ENCODE peak calls at places on chromosomes 2 and 18, in six cellular contexts. One of them, this sample, is unnamed.

GRCh38 chr2:142531375-142531774 is 346.1 kb upstream of the KYNU start:
- DNase-seq in CD4-positive, CD25-positive, alpha-beta regulatory T cell: no peak
- DNase-seq in neural progenitor cell: no peak
- DNase-seq in tibial artery: no peak
- DNase-seq in GM23248: no peak
- DNase-seq in OCI-LY7: no peak
- DNase-seq in this sample: no peak

GRCh38 chr2:235724964-235725603 is 231.2 kb downstream of the AGAP1 start:
- DNase-seq in CD4-positive, CD25-positive, alpha-beta regulatory T cell: no peak
- DNase-seq in OCI-LY7: no peak
- DNase-seq in neural progenitor cell: no peak
- DNase-seq in GM23248: peak; percentile 17
- DNase-seq in tibial artery: peak; percentile 77
- DNase-seq in this sample: no peak

GRCh38 chr2:68709421-68709911 is 25.1 kb upstream of the ARHGAP25 start:
- DNase-seq in OCI-LY7: peak; percentile 73
- DNase-seq in tibial artery: no peak
- DNase-seq in GM23248: peak; percentile 68
- DNase-seq in CD4-positive, CD25-positive, alpha-beta regulatory T cell: peak; percentile 32
- DNase-seq in neural progenitor cell: peak; percentile 71
- DNase-seq in this sample: peak; percentile 39

GRCh38 chr2:67463810-67464209 is 66.7 kb downstream of the ETAA1 start:
- DNase-seq in neural progenitor cell: no peak
- DNase-seq in GM23248: no peak
- DNase-seq in CD4-positive, CD25-positive, alpha-beta regulatory T cell: no peak
- DNase-seq in tibial artery: no peak
- DNase-seq in OCI-LY7: no peak
- DNase-seq in this sample: peak; percentile 99

GRCh38 chr2:28544405-28544914 is 48.6 kb downstream of the PLB1 start:
- DNase-seq in OCI-LY7: no peak
- DNase-seq in tibial artery: no peak
- DNase-seq in neural progenitor cell: peak; percentile 90
- DNase-seq in GM23248: no peak
- DNase-seq in CD4-positive, CD25-positive, alpha-beta regulatory T cell: no peak
- DNase-seq in this sample: no peak

GRCh38 chr18:7370812-7371211 is 139.9 kb downstream of the LRRC30 start:
- DNase-seq in tibial artery: peak; percentile 71
- DNase-seq in CD4-positive, CD25-positive, alpha-beta regulatory T cell: no peak
- DNase-seq in OCI-LY7: no peak
- DNase-seq in GM23248: no peak
- DNase-seq in neural progenitor cell: no peak
- DNase-seq in this sample: no peak

GRCh38 chr2:122136071-122136470 is 380.6 kb downstream of the TSN start:
- DNase-seq in neural progenitor cell: peak; percentile 47
- DNase-seq in GM23248: peak; percentile 24
- DNase-seq in CD4-positive, CD25-positive, alpha-beta regulatory T cell: no peak
- DNase-seq in OCI-LY7: peak; percentile 57
- DNase-seq in tibial artery: no peak
- DNase-seq in this sample: peak; percentile 9

GRCh38 chr2:88092773-88093172 is 25.1 kb downstream of the SMYD1 start:
- DNase-seq in CD4-positive, CD25-positive, alpha-beta regulatory T cell: no peak
- DNase-seq in tibial artery: no peak
- DNase-seq in GM23248: no peak
- DNase-seq in neural progenitor cell: no peak
- DNase-seq in OCI-LY7: no peak
- DNase-seq in this sample: no peak

GRCh38 chr2:241134711-241135110 is 14.6 kb downstream of the PASK start:
- DNase-seq in tibial artery: peak; percentile 52
- DNase-seq in CD4-positive, CD25-positive, alpha-beta regulatory T cell: no peak
- DNase-seq in GM23248: no peak
- DNase-seq in neural progenitor cell: no peak
- DNase-seq in OCI-LY7: no peak
- DNase-seq in this sample: no peak

GRCh38 chr2:157596992-157597681 is 31.5 kb downstream of the ACVR1C start:
- DNase-seq in CD4-positive, CD25-positive, alpha-beta regulatory T cell: peak; percentile 46
- DNase-seq in GM23248: peak; percentile 55
- DNase-seq in OCI-LY7: no peak
- DNase-seq in neural progenitor cell: peak; percentile 78
- DNase-seq in tibial artery: peak; percentile 65
- DNase-seq in this sample: peak; percentile 11

GRCh38 chr2:236101311-236101950 is 66.8 kb downstream of the GBX2 start:
- DNase-seq in CD4-positive, CD25-positive, alpha-beta regulatory T cell: no peak
- DNase-seq in GM23248: no peak
- DNase-seq in tibial artery: no peak
- DNase-seq in neural progenitor cell: peak; percentile 48
- DNase-seq in OCI-LY7: no peak
- DNase-seq in this sample: no peak

GRCh38 chr2:219020604-219021365 is 20.5 kb downstream of the CFAP65 start:
- DNase-seq in tibial artery: no peak
- DNase-seq in GM23248: no peak
- DNase-seq in OCI-LY7: no peak
- DNase-seq in CD4-positive, CD25-positive, alpha-beta regulatory T cell: no peak
- DNase-seq in neural progenitor cell: no peak
- DNase-seq in this sample: no peak

GRCh38 chr2:119440501-119440870 is 8.8 kb downstream of the TMEM37 start:
- DNase-seq in CD4-positive, CD25-positive, alpha-beta regulatory T cell: no peak
- DNase-seq in tibial artery: no peak
- DNase-seq in GM23248: no peak
- DNase-seq in OCI-LY7: no peak
- DNase-seq in neural progenitor cell: no peak
- DNase-seq in this sample: no peak

GRCh38 chr2:240795468-240795867 is 24.6 kb downstream of the KIF1A start:
- DNase-seq in OCI-LY7: no peak
- DNase-seq in tibial artery: no peak
- DNase-seq in neural progenitor cell: no peak
- DNase-seq in CD4-positive, CD25-positive, alpha-beta regulatory T cell: no peak
- DNase-seq in GM23248: no peak
- DNase-seq in this sample: no peak

GRCh38 chr2:75237296-75237695 is 38.0 kb upstream of the TACR1 start:
- DNase-seq in GM23248: no peak
- DNase-seq in CD4-positive, CD25-positive, alpha-beta regulatory T cell: no peak
- DNase-seq in tibial artery: no peak
- DNase-seq in OCI-LY7: no peak
- DNase-seq in neural progenitor cell: no peak
- DNase-seq in this sample: no peak

GRCh38 chr18:41206341-41206740 is 748.7 kb upstream of the PIK3C3 start:
- DNase-seq in GM23248: no peak
- DNase-seq in neural progenitor cell: no peak
- DNase-seq in CD4-positive, CD25-positive, alpha-beta regulatory T cell: no peak
- DNase-seq in tibial artery: no peak
- DNase-seq in OCI-LY7: no peak
- DNase-seq in this sample: no peak

GRCh38 chr2:63537306-63537705 is 51.0 kb downstream of the WDPCP start:
- DNase-seq in CD4-positive, CD25-positive, alpha-beta regulatory T cell: no peak
- DNase-seq in OCI-LY7: no peak
- DNase-seq in neural progenitor cell: no peak
- DNase-seq in tibial artery: no peak
- DNase-seq in GM23248: peak; percentile 81
- DNase-seq in this sample: peak; percentile 86

DNA sequence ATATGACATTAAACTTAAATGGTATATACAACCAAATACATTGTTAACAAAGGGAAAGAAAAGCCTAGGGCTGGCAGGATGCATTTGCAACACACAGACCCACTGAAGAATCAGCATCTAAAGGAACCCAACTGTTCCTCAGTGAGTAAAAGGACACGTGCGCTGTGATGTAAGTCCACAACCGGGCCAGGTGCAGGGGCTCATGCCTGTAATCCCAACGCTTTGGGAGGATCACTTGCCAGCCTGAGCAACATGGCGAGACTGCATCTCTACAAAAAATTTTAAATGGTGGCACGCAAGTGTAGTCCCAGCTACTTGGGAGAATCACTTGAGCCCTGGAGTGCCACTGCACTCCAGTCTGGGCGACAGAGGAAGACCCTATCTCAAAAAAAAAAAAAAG is 3.9 kb downstream of the DTNB start:
- DNase-seq in tibial artery: no peak
- DNase-seq in CD4-positive, CD25-positive, alpha-beta regulatory T cell: no peak
- DNase-seq in GM23248: no peak
- DNase-seq in OCI-LY7: no peak
- DNase-seq in neural progenitor cell: peak; percentile 55
- DNase-seq in this sample: no peak
- H3K4me3 ChIP-seq in tibial artery: no peak overlapping the region
- H3K4me3 ChIP-seq in CD4-positive, CD25-positive, alpha-beta regulatory T cell: no peak overlapping the region
- H3K4me3 ChIP-seq in GM23248: no peak overlapping the region
- H3K4me3 ChIP-seq in OCI-LY7: no peak overlapping the region
- H3K4me3 ChIP-seq in neural progenitor cell: no peak overlapping the region
- H3K4me3 ChIP-seq in this sample: no peak overlapping the region

GRCh38 chr2:227510620-227510958 is 38.6 kb downstream of the AGFG1 start:
- DNase-seq in CD4-positive, CD25-positive, alpha-beta regulatory T cell: no peak
- DNase-seq in tibial artery: no peak
- DNase-seq in OCI-LY7: no peak
- DNase-seq in neural progenitor cell: no peak
- DNase-seq in GM23248: no peak
- DNase-seq in this sample: no peak

GRCh38 chr2:227511239-227511930 is 39.4 kb downstream of the AGFG1 start:
- DNase-seq in tibial artery: no peak
- DNase-seq in CD4-positive, CD25-positive, alpha-beta regulatory T cell: no peak
- DNase-seq in neural progenitor cell: no peak
- DNase-seq in GM23248: no peak
- DNase-seq in OCI-LY7: no peak
- DNase-seq in this sample: no peak

GRCh38 chr2:227511955-227512354 is 40.0 kb downstream of the AGFG1 start:
- DNase-seq in tibial artery: no peak
- DNase-seq in GM23248: no peak
- DNase-seq in OCI-LY7: no peak
- DNase-seq in neural progenitor cell: no peak
- DNase-seq in CD4-positive, CD25-positive, alpha-beta regulatory T cell: no peak
- DNase-seq in this sample: no peak

GRCh38 chr2:227515742-227516141 is 43.8 kb downstream of the AGFG1 start:
- DNase-seq in neural progenitor cell: no peak
- DNase-seq in GM23248: no peak
- DNase-seq in CD4-positive, CD25-positive, alpha-beta regulatory T cell: no peak
- DNase-seq in OCI-LY7: no peak
- DNase-seq in tibial artery: no peak
- DNase-seq in this sample: peak; percentile 36

GRCh38 chr2:227513113-227513512 is 41.2 kb downstream of the AGFG1 start:
- DNase-seq in OCI-LY7: no peak
- DNase-seq in tibial artery: no peak
- DNase-seq in neural progenitor cell: no peak
- DNase-seq in CD4-positive, CD25-positive, alpha-beta regulatory T cell: no peak
- DNase-seq in GM23248: peak; percentile 29
- DNase-seq in this sample: no peak
- H3K4me1 ChIP-seq in OCI-LY7: no peaks in the 10 kb centered on the region
- H3K4me1 ChIP-seq in tibial artery: no peaks in the 10 kb centered on the region
- H3K4me1 ChIP-seq in neural progenitor cell: peaks cover 28% of the 10 kb centered on the region
- H3K4me1 ChIP-seq in CD4-positive, CD25-positive, alpha-beta regulatory T cell: peaks cover 23% of the 10 kb centered on the region
- H3K4me1 ChIP-seq in GM23248: peaks cover 64% of the 10 kb centered on the region
- H3K4me1 ChIP-seq in this sample: peaks cover 13% of the 10 kb centered on the region

GRCh38 chr2:172988728-172989127 is 86.9 kb upstream of the MAP3K20 start:
- DNase-seq in tibial artery: no peak
- DNase-seq in GM23248: no peak
- DNase-seq in OCI-LY7: no peak
- DNase-seq in CD4-positive, CD25-positive, alpha-beta regulatory T cell: no peak
- DNase-seq in neural progenitor cell: no peak
- DNase-seq in this sample: no peak

GRCh38 chr2:172993924-172994717 is 81.5 kb upstream of the MAP3K20 start:
- DNase-seq in tibial artery: no peak
- DNase-seq in OCI-LY7: no peak
- DNase-seq in neural progenitor cell: no peak
- DNase-seq in CD4-positive, CD25-positive, alpha-beta regulatory T cell: no peak
- DNase-seq in GM23248: no peak
- DNase-seq in this sample: no peak

GRCh38 chr2:172995323-172996244 is 80.1 kb upstream of the MAP3K20 start:
- DNase-seq in CD4-positive, CD25-positive, alpha-beta regulatory T cell: no peak
- DNase-seq in OCI-LY7: no peak
- DNase-seq in tibial artery: no peak
- DNase-seq in neural progenitor cell: no peak
- DNase-seq in GM23248: peak; percentile 90
- DNase-seq in this sample: peak; percentile 78

GRCh38 chr2:172986040-172986439 is 89.6 kb upstream of the MAP3K20 start:
- DNase-seq in OCI-LY7: no peak
- DNase-seq in tibial artery: no peak
- DNase-seq in CD4-positive, CD25-positive, alpha-beta regulatory T cell: no peak
- DNase-seq in neural progenitor cell: no peak
- DNase-seq in GM23248: peak; percentile 43
- DNase-seq in this sample: peak; percentile 65

DNA sequence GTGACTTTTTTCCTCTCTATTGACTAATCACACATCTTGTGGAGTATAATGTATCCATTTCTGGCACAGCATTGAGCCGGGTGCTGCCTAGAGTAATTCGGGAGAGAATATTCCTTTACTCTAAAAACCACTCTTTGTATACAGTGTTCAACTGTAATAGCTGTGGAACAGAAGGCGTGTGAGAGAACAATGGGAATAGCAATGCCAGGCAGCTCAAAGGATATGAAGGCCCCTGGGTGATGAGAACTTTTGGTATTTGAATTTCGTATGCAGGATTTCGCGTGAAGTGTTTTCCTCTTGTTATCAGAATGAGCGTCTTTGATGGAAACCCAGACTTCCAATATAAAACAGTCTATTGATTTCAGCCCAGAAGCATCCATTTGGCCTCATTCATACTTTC is 84.6 kb upstream of the MAP3K20 start:
- DNase-seq in GM23248: no peak
- DNase-seq in neural progenitor cell: no peak
- DNase-seq in tibial artery: no peak
- DNase-seq in CD4-positive, CD25-positive, alpha-beta regulatory T cell: no peak
- DNase-seq in OCI-LY7: no peak
- DNase-seq in this sample: no peak
- H3K4me3 ChIP-seq in GM23248: no peak overlapping the region
- H3K4me3 ChIP-seq in neural progenitor cell: no peak overlapping the region
- H3K4me3 ChIP-seq in tibial artery: no peak overlapping the region
- H3K4me3 ChIP-seq in CD4-positive, CD25-positive, alpha-beta regulatory T cell: no peak overlapping the region
- H3K4me3 ChIP-seq in OCI-LY7: no peak overlapping the region
- H3K4me3 ChIP-seq in this sample: no peak overlapping the region

GRCh38 chr18:63213331-63213900 is 106.2 kb downstream of the BCL2 start:
- DNase-seq in neural progenitor cell: no peak
- DNase-seq in GM23248: peak; percentile 17
- DNase-seq in tibial artery: no peak
- DNase-seq in OCI-LY7: no peak
- DNase-seq in CD4-positive, CD25-positive, alpha-beta regulatory T cell: peak; percentile 45
- DNase-seq in this sample: no peak

GRCh38 chr18:63207154-63207790 is 112.3 kb downstream of the BCL2 start:
- DNase-seq in OCI-LY7: peak; percentile 49
- DNase-seq in CD4-positive, CD25-positive, alpha-beta regulatory T cell: no peak
- DNase-seq in GM23248: no peak
- DNase-seq in tibial artery: no peak
- DNase-seq in neural progenitor cell: no peak
- DNase-seq in this sample: no peak

GRCh38 chr18:63207825-63208224 is 111.7 kb downstream of the BCL2 start:
- DNase-seq in CD4-positive, CD25-positive, alpha-beta regulatory T cell: no peak
- DNase-seq in OCI-LY7: peak; percentile 26
- DNase-seq in tibial artery: no peak
- DNase-seq in neural progenitor cell: no peak
- DNase-seq in GM23248: no peak
- DNase-seq in this sample: no peak

GRCh38 chr18:63208676-63209075 is 110.9 kb downstream of the BCL2 start:
- DNase-seq in GM23248: no peak
- DNase-seq in OCI-LY7: no peak
- DNase-seq in CD4-positive, CD25-positive, alpha-beta regulatory T cell: no peak
- DNase-seq in neural progenitor cell: no peak
- DNase-seq in tibial artery: no peak
- DNase-seq in this sample: no peak

DNA sequence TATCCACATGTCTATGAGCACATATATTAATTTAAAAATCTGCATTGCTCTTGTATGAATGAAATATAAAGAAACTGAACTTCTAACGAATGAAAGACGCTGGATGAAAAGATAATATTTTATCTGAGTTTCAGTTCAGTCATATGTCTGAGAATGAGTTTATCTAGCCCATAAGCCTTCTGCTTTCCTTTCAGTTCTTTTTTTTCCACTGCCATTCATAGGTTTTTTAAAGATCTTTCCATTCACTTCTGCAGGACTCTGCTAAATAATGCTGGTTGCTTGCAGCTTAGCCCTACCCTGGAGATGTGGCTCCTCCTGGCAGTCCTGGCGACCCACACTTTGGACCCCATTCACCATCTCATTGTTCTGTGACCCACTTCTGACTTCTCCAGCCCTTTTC is 109.0 kb downstream of the BCL2 start:
- DNase-seq in CD4-positive, CD25-positive, alpha-beta regulatory T cell: no peak
- DNase-seq in OCI-LY7: no peak
- DNase-seq in tibial artery: no peak
- DNase-seq in GM23248: no peak
- DNase-seq in neural progenitor cell: no peak
- DNase-seq in this sample: no peak
- H3K4me1 ChIP-seq in CD4-positive, CD25-positive, alpha-beta regulatory T cell: peaks cover 100% of the 10 kb centered on the region
- H3K4me1 ChIP-seq in OCI-LY7: peaks cover 31% of the 10 kb centered on the region
- H3K4me1 ChIP-seq in tibial artery: no peaks in the 10 kb centered on the region
- H3K4me1 ChIP-seq in GM23248: no peaks in the 10 kb centered on the region
- H3K4me1 ChIP-seq in neural progenitor cell: no peaks in the 10 kb centered on the region
- H3K4me1 ChIP-seq in this sample: no peaks in the 10 kb centered on the region